ENCODE peak calls at places on chromosomes 13 and 19, in four cellular contexts. W, J, U and B are unnamed samples.

GRCh38 chr19:13262450-13262849 is 112.2 kb downstream of the IER2 start:
- DNase-seq in W (no peak), U (no peak), J (no peak), B (no peak)

GRCh38 chr19:15155296-15155695 is 45.5 kb downstream of the NOTCH3 start:
- DNase-seq in W (no peak), U (no peak), J (no peak), B (no peak)

GRCh38 chr19:7975037-7975436 is 30.4 kb downstream of the ELAVL1 start:
- DNase-seq in J (no peak), W (peak), U (peak), B (no peak)

GRCh38 chr19:43779820-43780219 is 953 bp downstream of the KCNN4 start:
- DNase-seq in U (no peak), W (no peak), J (no peak), B (no peak)

GRCh38 chr13:37484056-37484455 is 114.5 kb downstream of the POSTN start:
- DNase-seq in J (no peak), U (no peak), W (no peak), B (no peak)

GRCh38 chr13:97182065-97182890 is 39.9 kb upstream of the MBNL2 start:
- DNase-seq in J (no peak), U (no peak), W (no peak), B (no peak)

GRCh38 chr13:30442854-30443379 is 20.6 kb downstream of the UBE2L5 start:
- DNase-seq in U (no peak), J (no peak), W (no peak), B (no peak)

GRCh38 chr19:36686365-36687213 is 823 bp upstream of the ZNF567 start:
- DNase-seq in U (peak), J (no peak), W (peak), B (no peak)

GRCh38 chr19:10471909-10472308 is 31.2 kb downstream of the KEAP1 start:
- DNase-seq in W (no peak), U (no peak), J (no peak), B (no peak)

GRCh38 chr13:43307221-43307920 is 284.0 kb downstream of the DNAJC15 start:
- DNase-seq in W (no peak), J (no peak), U (no peak), B (no peak)

GRCh38 chr13:99958402-99959126 is 13.0 kb downstream of the ZIC5 start:
- DNase-seq in U (no peak), W (no peak), J (no peak), B (no peak)

GRCh38 chr13:75482820-75483079 is 781 bp upstream of the TBC1D4 start:
- DNase-seq in U (no peak), W (no peak), J (no peak), B (no peak)
- TF ChIP-seq CTCF in U (no peak), W (no peak), J (no peak), B (no peak)

GRCh38 chr19:6730153-6730804 is 7.1 kb downstream of the GPR108 start:
- DNase-seq in J (no peak), U (peak), W (no peak), B (peak)
- H3K4me3 ChIP-seq in J (no peak), U (peak), W (no peak), B (no peak)

GRCh38 chr19:18021121-18021755 is 13.3 kb downstream of the ARRDC2 start:
- DNase-seq in W (peak), J (no peak), U (peak), B (no peak)

GRCh38 chr19:18020212-18021067 is 12.5 kb downstream of the ARRDC2 start:
- DNase-seq in W (peak), J (no peak), U (peak), B (no peak)

GRCh38 chr19:18014197-18014596 is 6.2 kb downstream of the ARRDC2 start:
- DNase-seq in W (no peak), J (no peak), U (no peak), B (no peak)

GRCh38 chr19:18013621-18014111 is 5.7 kb downstream of the ARRDC2 start:
- DNase-seq in J (no peak), W (peak), U (no peak), B (no peak)

GRCh38 chr19:18017275-18018083 is 9.5 kb downstream of the ARRDC2 start:
- DNase-seq in J (no peak), W (peak), U (no peak), B (no peak)
- H3K27ac ChIP-seq in J (no peak), W (peak), U (peak), B (no peak)

GRCh38 chr19:49664171-49665070 is 1.2 kb downstream of the IRF3 start:
- DNase-seq in J (no peak), W (peak), U (peak), B (peak)
- TF ChIP-seq CTCF in J (no peak), W (no peak), U (peak), B (no peak)

GRCh38 chr19:38307076-38307475 is 3.0 kb downstream of the C19orf33 start:
- DNase-seq in W (no peak), U (no peak), J (no peak), B (no peak)

GRCh38 chr19:38304866-38305429 is 897 bp downstream of the C19orf33 start:
- DNase-seq in W (peak), U (peak), J (no peak), B (peak)

GRCh38 chr19:38306236-38306635 is 2.2 kb downstream of the C19orf33 start:
- DNase-seq in U (no peak), W (no peak), J (no peak), B (no peak)

GRCh38 chr19:38304352-38304865 is 358 bp downstream of the C19orf33 start:
- DNase-seq in J (no peak), W (no peak), U (no peak), B (no peak)

GRCh38 chr19:38303517-38304351 is at the start of gene C19orf33:
- DNase-seq in U (peak), W (peak), J (no peak), B (no peak)
- H3K4me3 ChIP-seq in U (peak), W (peak), J (no peak), B (no peak)

GRCh38 chr13:46687810-46688209 is 109.2 kb downstream of the ESD start:
- DNase-seq in J (no peak), U (no peak), W (no peak), B (no peak)
- H3K27ac ChIP-seq in J (no peak), U (no peak), W (no peak), B (no peak)

DNA sequence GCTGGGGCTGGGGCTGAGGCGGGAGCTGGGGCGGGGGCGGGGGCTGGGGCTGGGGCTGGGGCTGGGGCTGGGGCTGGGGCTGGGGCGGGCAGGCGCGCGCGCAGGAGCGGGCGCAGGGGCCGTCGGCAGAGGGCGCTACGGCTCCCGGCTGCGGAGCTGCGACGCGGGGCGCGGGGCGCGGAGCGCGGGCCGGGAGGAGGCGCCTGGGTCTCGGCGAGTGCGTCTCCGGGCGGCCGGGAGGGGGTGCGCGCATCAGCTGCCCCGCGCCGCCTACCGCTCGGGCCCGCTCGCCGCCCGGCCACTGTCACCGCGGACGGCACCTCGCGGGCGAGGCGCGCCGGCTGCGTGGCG is 416 bp upstream of the MTUS2 start:
- DNase-seq in W (peak), J (no peak), U (peak), B (peak)
- TF ChIP-seq CTCF in W (no peak), J (no peak), U (no peak), B (peak)

GRCh38 chr19:47024502-47024901 is 4.9 kb downstream of the NPAS1 start:
- DNase-seq in J (no peak), U (no peak), W (no peak), B (no peak)

GRCh38 chr19:47026156-47026555 is 6.5 kb downstream of the NPAS1 start:
- DNase-seq in U (no peak), W (no peak), J (no peak), B (no peak)

GRCh38 chr19:47028372-47028672 is 8.7 kb downstream of the NPAS1 start:
- DNase-seq in U (no peak), J (no peak), W (no peak), B (peak)

GRCh38 chr19:47027586-47028371 is 8.1 kb downstream of the NPAS1 start:
- DNase-seq in J (no peak), U (no peak), W (no peak), B (no peak)

DNA sequence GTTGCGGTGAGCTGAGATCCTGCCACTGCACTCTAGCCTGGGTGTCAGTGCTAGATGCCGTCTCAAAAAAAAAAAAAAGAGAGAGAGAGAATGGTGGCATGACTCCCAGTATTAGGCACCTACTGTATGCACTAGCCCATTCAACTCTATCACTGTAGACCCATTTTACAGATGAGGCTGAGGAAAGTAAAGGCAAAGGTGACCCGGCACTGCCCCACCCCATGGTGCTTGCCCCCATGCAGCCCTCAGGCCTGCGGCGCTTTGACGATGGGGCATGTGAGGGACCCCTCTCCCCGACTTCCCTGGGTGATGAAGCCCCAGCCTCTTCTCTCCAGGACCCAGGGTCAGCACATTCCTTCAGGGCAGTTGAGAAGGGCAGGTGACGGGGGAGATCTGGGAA is 7.3 kb downstream of the NPAS1 start:
- DNase-seq in J (no peak), U (no peak), W (no peak), B (no peak)
- H3K4me3 ChIP-seq in J (no peak), U (no peak), W (no peak), B (no peak)

GRCh38 chr13:51769455-51770127 is 34.4 kb downstream of the DHRS12 start:
- DNase-seq in J (no peak), U (no peak), W (no peak), B (no peak)

GRCh38 chr13:51770160-51770559 is 33.8 kb downstream of the DHRS12 start:
- DNase-seq in U (no peak), J (no peak), W (no peak), B (no peak)

GRCh38 chr13:51771418-51772104 is 32.4 kb downstream of the DHRS12 start:
- DNase-seq in W (no peak), U (no peak), J (no peak), B (no peak)

GRCh38 chr13:51772105-51772455 is 31.9 kb downstream of the DHRS12 start:
- DNase-seq in J (no peak), U (no peak), W (no peak), B (no peak)

DNA sequence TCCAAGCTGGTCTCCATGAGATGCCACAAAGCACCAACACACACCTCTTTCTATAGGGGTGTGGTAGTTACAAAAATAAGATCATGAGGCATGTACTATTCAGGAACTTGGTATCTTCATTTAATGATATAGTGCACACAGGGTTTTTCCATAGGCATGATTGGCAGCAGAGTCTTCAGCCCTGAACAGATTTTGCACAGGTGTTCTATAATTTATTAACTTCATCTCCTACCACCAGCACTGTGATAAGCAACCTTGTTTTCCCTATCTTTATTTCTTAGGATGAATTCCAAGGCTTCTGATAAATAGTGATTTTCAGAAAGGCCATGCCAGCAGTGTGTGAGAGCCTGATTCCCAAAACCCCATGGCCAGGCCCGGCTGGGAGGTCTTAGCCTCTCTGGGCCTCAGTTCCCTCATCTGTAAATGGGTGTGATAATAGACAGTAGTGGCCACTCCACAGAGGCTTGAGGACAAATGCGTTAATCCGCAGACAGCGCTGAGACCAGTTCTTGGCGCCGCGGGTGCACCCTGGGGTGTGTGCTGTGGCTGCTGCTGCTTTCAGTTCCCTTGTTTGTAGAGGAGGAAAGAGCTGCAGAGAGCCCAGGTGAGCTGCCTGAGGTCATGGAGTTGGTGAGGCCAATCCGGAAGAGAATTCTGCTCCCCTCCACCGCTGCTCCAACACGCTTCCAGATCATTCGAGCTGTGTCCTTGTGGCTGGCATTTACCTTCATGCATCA is 33.1 kb downstream of the DHRS12 start:
- DNase-seq in W (no peak), U (no peak), J (no peak), B (no peak)
- H3K27ac ChIP-seq in W (peak), U (peak), J (no peak), B (no peak)

GRCh38 chr13:23711355-23711754 is 141.1 kb downstream of the TNFRSF19 start:
- DNase-seq in J (no peak), U (no peak), W (no peak), B (no peak)

GRCh38 chr13:23705578-23705977 is 135.4 kb downstream of the TNFRSF19 start:
- DNase-seq in J (no peak), U (no peak), W (no peak), B (no peak)

GRCh38 chr13:23709521-23709920 is 139.3 kb downstream of the TNFRSF19 start:
- DNase-seq in U (no peak), J (no peak), W (peak), B (no peak)

GRCh38 chr13:23710366-23710765 is 140.2 kb downstream of the TNFRSF19 start:
- DNase-seq in U (no peak), J (no peak), W (no peak), B (no peak)

GRCh38 chr13:23707674-23708073 is 137.5 kb downstream of the TNFRSF19 start:
- DNase-seq in J (no peak), U (no peak), W (no peak), B (peak)
- TF ChIP-seq CTCF in J (no peak), U (peak), W (no peak), B (peak)